ENCODE peak calls at places on chromosomes 2 and 18, in six cellular contexts. One of them, this sample, is unnamed.

GRCh38 chr18:32380559-32380958 is 90.1 kb downstream of the GAREM1 start:
- DNase-seq in neuronal stem cell: no peak
- DNase-seq in esophagus squamous epithelium: no peak
- DNase-seq in prostate gland: no peak
- DNase-seq in ovary: no peak
- DNase-seq in lower lobe of right lung: no peak
- DNase-seq in this sample: no peak

GRCh38 chr18:74222710-74223497 is 68.9 kb downstream of the CYB5A start:
- DNase-seq in neuronal stem cell: no peak
- DNase-seq in ovary: no peak
- DNase-seq in lower lobe of right lung: no peak
- DNase-seq in esophagus squamous epithelium: no peak
- DNase-seq in prostate gland: no peak
- DNase-seq in this sample: no peak

GRCh38 chr18:56204052-56204451 is 434.3 kb downstream of the TXNL1 start:
- DNase-seq in lower lobe of right lung: no peak
- DNase-seq in prostate gland: no peak
- DNase-seq in ovary: no peak
- DNase-seq in esophagus squamous epithelium: no peak
- DNase-seq in neuronal stem cell: no peak
- DNase-seq in this sample: no peak

GRCh38 chr2:176166260-176166659 is 9.2 kb downstream of the HOXD3 start:
- DNase-seq in ovary: no peak
- DNase-seq in prostate gland: no peak
- DNase-seq in esophagus squamous epithelium: no peak
- DNase-seq in neuronal stem cell: no peak
- DNase-seq in lower lobe of right lung: no peak
- DNase-seq in this sample: no peak

GRCh38 chr2:165909466-165909865 is 44.1 kb downstream of the TTC21B start:
- DNase-seq in ovary: no peak
- DNase-seq in esophagus squamous epithelium: no peak
- DNase-seq in neuronal stem cell: no peak
- DNase-seq in lower lobe of right lung: no peak
- DNase-seq in prostate gland: no peak
- DNase-seq in this sample: no peak

GRCh38 chr2:29606105-29606871 is 315.1 kb downstream of the ALK start:
- DNase-seq in neuronal stem cell: no peak
- DNase-seq in prostate gland: no peak
- DNase-seq in esophagus squamous epithelium: no peak
- DNase-seq in ovary: no peak
- DNase-seq in lower lobe of right lung: no peak
- DNase-seq in this sample: no peak

GRCh38 chr2:18180031-18180610 is 301.7 kb downstream of the KCNS3 start:
- DNase-seq in lower lobe of right lung: no peak
- DNase-seq in ovary: no peak
- DNase-seq in neuronal stem cell: no peak
- DNase-seq in esophagus squamous epithelium: no peak
- DNase-seq in prostate gland: no peak
- DNase-seq in this sample: no peak

GRCh38 chr2:113105047-113105446 is 22.4 kb upstream of the IL1RN start:
- DNase-seq in neuronal stem cell: no peak
- DNase-seq in esophagus squamous epithelium: no peak
- DNase-seq in ovary: no peak
- DNase-seq in lower lobe of right lung: no peak
- DNase-seq in prostate gland: no peak
- DNase-seq in this sample: no peak

GRCh38 chr2:153391131-153391530 is 87.4 kb downstream of the RPRM start:
- DNase-seq in ovary: no peak
- DNase-seq in prostate gland: no peak
- DNase-seq in lower lobe of right lung: no peak
- DNase-seq in neuronal stem cell: no peak
- DNase-seq in esophagus squamous epithelium: no peak
- DNase-seq in this sample: no peak

GRCh38 chr2:39942970-39943369 is 163.9 kb upstream of the THUMPD2 start:
- DNase-seq in neuronal stem cell: no peak
- DNase-seq in lower lobe of right lung: no peak
- DNase-seq in esophagus squamous epithelium: no peak
- DNase-seq in prostate gland: no peak
- DNase-seq in ovary: no peak
- DNase-seq in this sample: no peak

GRCh38 chr18:32049393-32050161 is 31.0 kb downstream of the RNF125 start:
- DNase-seq in neuronal stem cell: no peak
- DNase-seq in lower lobe of right lung: peak; percentile 70
- DNase-seq in prostate gland: no peak
- DNase-seq in esophagus squamous epithelium: no peak
- DNase-seq in ovary: no peak
- DNase-seq in this sample: no peak

GRCh38 chr2:154710078-154710477 is 11.6 kb downstream of the KCNJ3 start:
- DNase-seq in neuronal stem cell: no peak
- DNase-seq in ovary: no peak
- DNase-seq in lower lobe of right lung: no peak
- DNase-seq in prostate gland: no peak
- DNase-seq in esophagus squamous epithelium: no peak
- DNase-seq in this sample: no peak

GRCh38 chr2:112626604-112627059 is 19.1 kb upstream of the SLC20A1 start:
- DNase-seq in prostate gland: peak; percentile 34
- DNase-seq in esophagus squamous epithelium: no peak
- DNase-seq in ovary: no peak
- DNase-seq in neuronal stem cell: no peak
- DNase-seq in lower lobe of right lung: peak; percentile 72
- DNase-seq in this sample: peak; percentile 85

GRCh38 chr2:219957815-219958214 is 330.4 kb downstream of the SLC4A3 start:
- DNase-seq in prostate gland: no peak
- DNase-seq in neuronal stem cell: no peak
- DNase-seq in esophagus squamous epithelium: no peak
- DNase-seq in lower lobe of right lung: no peak
- DNase-seq in ovary: no peak
- DNase-seq in this sample: no peak

GRCh38 chr2:130327703-130328527 is 14.8 kb upstream of the IMP4 start:
- DNase-seq in lower lobe of right lung: no peak
- DNase-seq in esophagus squamous epithelium: no peak
- DNase-seq in prostate gland: no peak
- DNase-seq in neuronal stem cell: no peak
- DNase-seq in ovary: no peak
- DNase-seq in this sample: peak; percentile 88

GRCh38 chr2:112869258-112869842 is 32.8 kb upstream of the IL1B start:
- DNase-seq in neuronal stem cell: no peak
- DNase-seq in prostate gland: peak; percentile 95
- DNase-seq in esophagus squamous epithelium: peak; percentile 26
- DNase-seq in ovary: no peak
- DNase-seq in lower lobe of right lung: peak; percentile 93
- DNase-seq in this sample: no peak

GRCh38 chr2:88596141-88596830 is 31.0 kb downstream of the EIF2AK3 start:
- DNase-seq in prostate gland: no peak
- DNase-seq in lower lobe of right lung: no peak
- DNase-seq in ovary: no peak
- DNase-seq in neuronal stem cell: no peak
- DNase-seq in esophagus squamous epithelium: no peak
- DNase-seq in this sample: peak; percentile 72

GRCh38 chr2:239167766-239168444 is 232.9 kb downstream of the HDAC4 start:
- DNase-seq in esophagus squamous epithelium: no peak
- DNase-seq in ovary: no peak
- DNase-seq in prostate gland: no peak
- DNase-seq in neuronal stem cell: no peak
- DNase-seq in lower lobe of right lung: peak; percentile 23
- DNase-seq in this sample: peak; percentile 22

DNA sequence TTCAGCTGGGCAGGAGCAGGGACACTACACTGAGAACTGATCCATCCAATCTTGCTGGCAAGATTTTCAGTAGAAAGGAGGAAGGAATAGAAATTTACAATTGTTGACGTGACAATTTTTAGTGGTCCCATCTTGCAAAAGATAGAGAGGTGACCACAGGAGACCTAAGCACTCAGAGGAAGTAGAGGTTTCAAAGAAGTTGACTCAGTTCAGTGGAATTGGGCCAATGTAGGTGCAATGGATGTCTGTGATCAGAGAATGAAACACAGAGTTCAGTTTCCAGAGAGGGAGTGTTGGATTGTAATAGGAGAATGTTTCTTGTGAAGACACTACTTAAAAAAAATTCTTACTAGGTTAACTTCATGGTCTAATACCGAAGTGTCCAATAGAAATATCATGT is 1.5 kb downstream of the UGT1A5 start:
- DNase-seq in lower lobe of right lung: no peak
- DNase-seq in esophagus squamous epithelium: no peak
- DNase-seq in neuronal stem cell: no peak
- DNase-seq in ovary: no peak
- DNase-seq in prostate gland: no peak
- DNase-seq in this sample: no peak
- H3K27ac ChIP-seq in lower lobe of right lung: no peak overlapping the region
- H3K27ac ChIP-seq in esophagus squamous epithelium: no peak overlapping the region
- H3K27ac ChIP-seq in neuronal stem cell: no peak overlapping the region
- H3K27ac ChIP-seq in ovary: no peak overlapping the region
- H3K27ac ChIP-seq in prostate gland: no peak overlapping the region
- H3K27ac ChIP-seq in this sample: no peak overlapping the region

DNA sequence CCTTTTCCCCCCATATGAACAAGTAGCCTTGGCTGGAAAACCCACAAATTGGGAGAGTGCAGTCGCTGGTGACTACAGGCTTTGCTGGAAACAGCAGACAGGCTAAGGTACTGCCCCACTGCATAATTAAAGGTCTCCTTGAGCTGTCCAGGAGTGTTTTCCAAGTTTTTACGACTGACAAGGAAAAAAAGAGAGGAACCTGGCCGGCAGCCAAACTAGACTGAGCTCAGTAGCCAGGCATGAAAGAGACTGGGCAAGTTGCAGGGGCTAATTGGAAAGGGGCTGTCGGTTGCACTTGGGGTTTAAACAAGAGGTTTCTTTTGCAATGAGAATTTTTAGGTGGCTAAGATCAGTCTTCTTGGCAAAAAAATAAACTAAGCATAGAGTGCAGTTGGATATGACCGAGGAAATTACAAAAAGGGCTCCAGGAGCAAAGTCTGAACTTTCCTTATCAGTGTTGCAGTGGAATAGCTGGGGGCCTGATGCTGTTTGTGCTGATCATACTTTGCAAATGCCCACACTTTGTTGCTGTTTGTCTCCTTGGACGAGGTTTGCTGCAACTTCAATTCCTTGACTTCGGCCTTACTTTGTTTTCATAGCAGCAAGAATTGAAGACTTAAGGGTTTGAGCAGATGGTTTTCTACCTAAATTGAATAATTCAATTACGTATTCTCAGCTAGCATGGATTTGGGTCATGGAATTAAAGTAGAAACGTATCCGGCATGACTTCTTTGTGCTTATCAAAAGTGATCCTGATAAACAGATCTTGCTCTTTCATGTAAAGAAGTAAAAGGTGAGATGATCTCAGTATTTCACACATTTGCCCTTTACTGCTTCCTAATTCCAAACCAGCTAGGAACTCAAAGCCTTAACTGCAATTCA is 2.2 kb downstream of the GULP1 start:
- DNase-seq in esophagus squamous epithelium: no peak
- DNase-seq in prostate gland: peak; percentile 81
- DNase-seq in neuronal stem cell: no peak
- DNase-seq in ovary: peak; percentile 71
- DNase-seq in lower lobe of right lung: peak; percentile 55
- DNase-seq in this sample: peak; percentile 72
- H3K4me3 ChIP-seq in esophagus squamous epithelium: peak overlapping the region; percentile 84
- H3K4me3 ChIP-seq in prostate gland: peak overlapping the region; percentile 82
- H3K4me3 ChIP-seq in neuronal stem cell: peak overlapping the region; percentile 79
- H3K4me3 ChIP-seq in ovary: peak overlapping the region; percentile 59
- H3K4me3 ChIP-seq in lower lobe of right lung: peak overlapping the region; percentile 79
- H3K4me3 ChIP-seq in this sample: peak overlapping the region; percentile 84

DNA sequence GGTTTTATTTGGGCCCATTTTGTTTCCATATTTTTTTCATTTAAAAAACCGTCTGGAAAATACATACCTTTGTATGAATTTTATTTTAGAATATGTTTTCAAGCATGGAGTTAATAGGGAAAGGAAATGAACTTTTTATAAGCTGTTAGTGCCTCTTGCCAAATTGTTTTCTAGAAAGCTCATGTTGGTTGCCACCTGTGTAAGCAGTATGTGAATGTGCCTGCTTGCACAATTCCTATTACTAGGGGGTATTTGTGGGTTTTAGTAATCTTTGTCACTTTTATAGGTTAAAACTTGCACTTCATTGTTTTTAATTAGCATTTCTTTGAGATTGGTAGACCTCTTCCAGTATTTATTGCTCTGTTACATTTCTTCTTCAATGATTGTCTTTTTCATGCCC is 107.3 kb downstream of the TANC1 start:
- DNase-seq in prostate gland: no peak
- DNase-seq in ovary: no peak
- DNase-seq in lower lobe of right lung: no peak
- DNase-seq in esophagus squamous epithelium: no peak
- DNase-seq in neuronal stem cell: no peak
- DNase-seq in this sample: no peak
- H3K27ac ChIP-seq in prostate gland: no peak overlapping the region
- H3K27ac ChIP-seq in ovary: no peak overlapping the region
- H3K27ac ChIP-seq in lower lobe of right lung: no peak overlapping the region
- H3K27ac ChIP-seq in esophagus squamous epithelium: peak overlapping the region; percentile 56
- H3K27ac ChIP-seq in neuronal stem cell: no peak overlapping the region
- H3K27ac ChIP-seq in this sample: no peak overlapping the region

DNA sequence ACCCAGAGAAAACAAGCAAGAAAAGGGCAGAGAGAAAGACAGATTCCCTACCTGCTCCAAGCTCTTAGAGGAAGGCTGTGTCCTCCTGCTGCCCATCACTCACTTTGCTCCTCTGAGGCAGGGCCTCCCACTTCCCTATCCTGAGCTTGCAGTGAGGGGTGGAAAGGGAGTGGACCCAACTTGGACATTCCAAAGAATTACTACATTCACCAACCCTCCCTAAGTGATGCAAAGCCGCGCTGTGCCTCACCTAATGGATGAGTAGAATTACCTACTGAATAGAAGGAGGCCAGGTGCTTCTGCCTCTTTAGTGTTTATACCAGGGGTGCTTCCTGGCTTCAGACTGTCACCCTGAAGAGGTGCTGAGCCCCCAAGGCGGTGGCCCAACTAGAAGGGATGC is 5.6 kb upstream of the OSR1 start:
- DNase-seq in neuronal stem cell: no peak
- DNase-seq in esophagus squamous epithelium: no peak
- DNase-seq in ovary: no peak
- DNase-seq in prostate gland: no peak
- DNase-seq in lower lobe of right lung: no peak
- DNase-seq in this sample: no peak
- H3K4me3 ChIP-seq in neuronal stem cell: no peak overlapping the region
- H3K4me3 ChIP-seq in esophagus squamous epithelium: no peak overlapping the region
- H3K4me3 ChIP-seq in ovary: no peak overlapping the region
- H3K4me3 ChIP-seq in prostate gland: no peak overlapping the region
- H3K4me3 ChIP-seq in lower lobe of right lung: no peak overlapping the region
- H3K4me3 ChIP-seq in this sample: no peak overlapping the region

DNA sequence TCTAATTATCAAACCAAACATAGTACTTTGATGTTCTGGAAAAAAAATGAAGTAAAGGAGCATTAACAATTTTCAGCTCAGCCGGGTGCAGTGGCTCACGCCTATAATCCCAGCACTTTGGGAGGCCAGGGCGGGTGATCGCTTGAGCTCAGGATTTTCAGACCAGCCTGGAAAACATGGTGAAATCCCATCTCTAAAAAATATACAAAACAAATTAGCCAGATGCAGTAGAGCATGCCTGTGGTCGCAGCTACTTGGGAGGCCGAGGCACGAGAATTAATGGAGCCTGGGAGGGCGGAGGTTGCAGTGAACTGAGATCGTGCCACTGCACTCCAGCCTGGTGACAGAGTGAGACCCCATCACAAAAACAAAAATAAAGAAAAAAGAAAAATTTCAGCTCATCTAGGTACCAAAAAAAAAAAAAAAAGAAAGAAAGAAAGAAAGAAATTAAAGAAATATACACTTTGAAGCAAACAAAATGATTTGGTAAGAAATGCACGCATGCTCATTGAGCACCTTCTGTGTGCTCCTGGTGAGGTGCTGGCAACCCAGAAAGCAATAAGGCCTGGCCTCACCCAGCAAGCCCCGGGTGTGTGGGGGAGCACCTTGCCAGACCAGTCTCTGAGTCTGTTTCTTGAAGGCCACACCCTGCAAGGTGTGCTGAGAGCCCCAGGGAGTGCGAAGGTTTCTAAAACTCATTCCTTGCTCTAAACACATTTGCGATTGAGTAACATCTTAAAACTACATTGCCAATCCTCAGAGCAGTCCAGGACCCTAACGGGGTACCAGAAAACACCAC is 133.5 kb downstream of the TFCP2L1 start:
- DNase-seq in esophagus squamous epithelium: no peak
- DNase-seq in ovary: no peak
- DNase-seq in lower lobe of right lung: peak; percentile 86
- DNase-seq in neuronal stem cell: no peak
- DNase-seq in prostate gland: peak; percentile 84
- DNase-seq in this sample: no peak
- H3K27ac ChIP-seq in esophagus squamous epithelium: peak overlapping the region; percentile 93
- H3K27ac ChIP-seq in ovary: no peak overlapping the region
- H3K27ac ChIP-seq in lower lobe of right lung: peak overlapping the region; percentile 53
- H3K27ac ChIP-seq in neuronal stem cell: no peak overlapping the region
- H3K27ac ChIP-seq in prostate gland: no peak overlapping the region
- H3K27ac ChIP-seq in this sample: no peak overlapping the region